ENCODE peak calls at places on chromosomes 7 and 10, in seven cellular contexts. G is tibial artery; D is spleen; R is CD4-positive, alpha-beta T cell; B is A549; U is heart left ventricle; X is foreskin fibroblast. Q is an unnamed sample.

GRCh38 chr7:82594665-82595064 is 151.1 kb upstream of the CACNA2D1 start:
- DNase-seq in B (no peak), G (no peak), X (no peak), D (no peak), U (no peak), R (no peak), Q (no peak)

GRCh38 chr10:5095687-5096086 is 1.5 kb downstream of the AKR1C3 start:
- DNase-seq in D (no peak), B (no peak), G (no peak), U (no peak), R (no peak), X (no peak), Q (no peak)

GRCh38 chr10:52172581-52172980 is 141.5 kb upstream of the DKK1 start:
- DNase-seq in D (no peak), R (no peak), B (no peak), X (no peak), G (no peak), U (no peak), Q (no peak)

GRCh38 chr7:50539725-50540124 is 25.5 kb downstream of the DDC start:
- DNase-seq in X (no peak), G (no peak), D (no peak), U (no peak), B (no peak), R (no peak), Q (no peak)

GRCh38 chr7:100875356-100875751 is 451 bp downstream of the SRRT start:
- DNase-seq in B (no peak), D (no peak), U (no peak), R (no peak), X (no peak), G (no peak), Q (no peak)

GRCh38 chr10:121683803-121684202 is 85.6 kb upstream of the FGFR2 start:
- DNase-seq in G (no peak), R (no peak), D (no peak), B (no peak), X (no peak), U (no peak), Q (peak)

GRCh38 chr7:150450491-150450992 is at the start of gene GIMAP8:
- DNase-seq in B (no peak), X (no peak), G (peak), D (peak), U (peak), R (peak), Q (no peak)

GRCh38 chr7:91083855-91084644 is 180.2 kb upstream of the FZD1 start:
- DNase-seq in G (peak), B (no peak), D (no peak), R (no peak), X (no peak), U (peak), Q (no peak)

GRCh38 chr10:63156236-63156635 is 23.1 kb downstream of the NRBF2 start:
- DNase-seq in G (no peak), U (no peak), X (no peak), D (no peak), R (no peak), B (no peak), Q (no peak)

GRCh38 chr7:82050792-82051191 is 280.9 kb upstream of the HGF start:
- DNase-seq in R (no peak), G (no peak), B (no peak), D (no peak), X (peak), U (no peak), Q (no peak)

GRCh38 chr7:55078465-55079372 is 59.9 kb downstream of the EGFR start:
- DNase-seq in B (no peak), G (no peak), R (no peak), X (no peak), U (no peak), D (no peak), Q (peak)

GRCh38 chr10:130352291-130352645 is 216.1 kb downstream of the GLRX3 start:
- DNase-seq in G (no peak), B (no peak), X (no peak), R (no peak), U (no peak), D (no peak), Q (no peak)

GRCh38 chr7:90173127-90173844 is 19.0 kb downstream of the STEAP1 start:
- DNase-seq in G (no peak), R (no peak), U (no peak), X (peak), B (no peak), D (no peak), Q (no peak)

GRCh38 chr10:14106828-14107227 is 223.9 kb downstream of the FRMD4A start:
- DNase-seq in U (no peak), R (no peak), D (no peak), X (no peak), G (no peak), B (no peak), Q (no peak)

GRCh38 chr7:150430465-150431085 is 19.9 kb upstream of the GIMAP8 start:
- DNase-seq in U (no peak), D (no peak), X (no peak), R (no peak), G (no peak), B (no peak), Q (no peak)

GRCh38 chr10:46060706-46061105 is 14.6 kb upstream of the MSMB start:
- DNase-seq in D (no peak), X (no peak), B (no peak), R (no peak), U (no peak), G (no peak), Q (no peak)

GRCh38 chr10:34969171-34969570 is 121.0 kb downstream of the CUL2 start:
- DNase-seq in U (no peak), D (peak), B (no peak), X (no peak), R (no peak), G (no peak), Q (no peak)

GRCh38 chr10:24202181-24202570 is 6.8 kb upstream of the KIAA1217 start:
- DNase-seq in U (no peak), G (no peak), B (no peak), X (no peak), D (no peak), R (no peak), Q (peak)

GRCh38 chr10:10661176-10661575 is 356.5 kb upstream of the CELF2 start:
- DNase-seq in B (no peak), U (no peak), G (no peak), R (no peak), D (no peak), X (no peak), Q (no peak)

GRCh38 chr7:98641646-98642489 is 24.8 kb downstream of the NPTX2 start:
- DNase-seq in X (no peak), D (peak), R (no peak), B (no peak), U (no peak), G (no peak), Q (peak)

GRCh38 chr10:67803588-67804394 is 34.2 kb downstream of the DNAJC12 start:
- DNase-seq in B (peak), D (no peak), U (no peak), G (no peak), R (no peak), X (no peak), Q (no peak)

GRCh38 chr7:130606161-130606560 is 62.4 kb downstream of the COPG2 start:
- DNase-seq in D (no peak), X (no peak), G (no peak), R (no peak), U (no peak), B (no peak), Q (no peak)

GRCh38 chr7:29038463-29038862 is 80.3 kb upstream of the TRIL start:
- DNase-seq in G (no peak), D (no peak), R (no peak), B (no peak), U (no peak), X (no peak), Q (no peak)

GRCh38 chr10:131233611-131234258 is 77.8 kb downstream of the TCERG1L start:
- DNase-seq in R (no peak), U (no peak), B (no peak), G (no peak), X (no peak), D (no peak), Q (no peak)

GRCh38 chr10:113680172-113681111 is 730 bp downstream of the CASP7 start:
- DNase-seq in D (peak), X (peak), R (no peak), U (peak), B (peak), G (peak), Q (peak)

GRCh38 chr7:157460721-157461120 is 123.9 kb downstream of the DNAJB6 start:
- DNase-seq in D (peak), X (no peak), B (no peak), R (no peak), U (no peak), G (no peak), Q (no peak)

GRCh38 chr7:30950197-30950596 is 13.6 kb upstream of the GHRHR start:
- DNase-seq in G (no peak), D (no peak), B (no peak), U (no peak), X (no peak), R (no peak), Q (no peak)

GRCh38 chr7:28293529-28293835 is 112.9 kb upstream of the JAZF1 start:
- DNase-seq in U (no peak), D (no peak), G (no peak), R (no peak), X (no peak), B (no peak), Q (no peak)

GRCh38 chr10:14184841-14185500 is 145.8 kb downstream of the FRMD4A start:
- DNase-seq in R (no peak), X (no peak), G (no peak), B (no peak), D (peak), U (no peak), Q (no peak)

GRCh38 chr10:126632705-126633104 is 37.8 kb downstream of the C10orf90 start:
- DNase-seq in R (no peak), D (no peak), X (no peak), B (no peak), G (no peak), U (no peak), Q (no peak)

GRCh38 chr7:3520206-3520605 is 219.2 kb downstream of the SDK1 start:
- DNase-seq in R (no peak), X (no peak), D (no peak), B (no peak), G (no peak), U (no peak), Q (no peak)

GRCh38 chr7:131000389-131000788 is 266.4 kb upstream of the KLF14 start:
- DNase-seq in G (no peak), U (no peak), B (no peak), R (no peak), X (no peak), D (no peak), Q (no peak)

GRCh38 chr10:36515313-36515712 is 610.1 kb upstream of the ANKRD30A start:
- DNase-seq in R (no peak), G (no peak), B (no peak), X (no peak), D (no peak), U (no peak), Q (no peak)

GRCh38 chr10:44385726-44386438 is 985 bp upstream of the CXCL12 start:
- DNase-seq in X (no peak), D (peak), G (peak), B (no peak), U (no peak), R (no peak), Q (peak)

GRCh38 chr10:18113881-18114280 is 26.3 kb upstream of the CACNB2 start:
- DNase-seq in G (no peak), U (no peak), B (no peak), R (no peak), X (no peak), D (no peak), Q (no peak)

GRCh38 chr10:119252051-119252465 is 44.7 kb downstream of the GRK5 start:
- DNase-seq in R (no peak), U (no peak), G (no peak), X (no peak), B (no peak), D (peak), Q (peak)
- TF ChIP-seq CTCF in R (no peak), U (peak), G (peak), X (no peak), B (no peak), D (no peak), Q (peak)

GRCh38 chr7:39125849-39126248 is 148.1 kb downstream of the POU6F2 start:
- DNase-seq in D (no peak), B (no peak), R (no peak), X (no peak), G (no peak), U (no peak), Q (no peak)

GRCh38 chr7:39130740-39131538 is 153.2 kb downstream of the POU6F2 start:
- DNase-seq in X (no peak), G (no peak), U (no peak), D (no peak), B (no peak), R (no peak), Q (no peak)

GRCh38 chr7:39132306-39132705 is 154.6 kb downstream of the POU6F2 start:
- DNase-seq in U (no peak), D (no peak), X (no peak), R (no peak), G (no peak), B (no peak), Q (no peak)

GRCh38 chr7:39130304-39130703 is 152.6 kb downstream of the POU6F2 start:
- DNase-seq in U (no peak), R (no peak), D (no peak), X (no peak), G (no peak), B (no peak), Q (no peak)

GRCh38 chr7:39127058-39127457 is 149.3 kb downstream of the POU6F2 start:
- DNase-seq in X (no peak), D (no peak), U (no peak), G (no peak), B (no peak), R (no peak), Q (no peak)
- TF ChIP-seq CTCF in X (no peak), D (no peak), U (no peak), G (no peak), B (no peak), R (no peak), Q (no peak)

GRCh38 chr10:116127296-116127695 is 145.7 kb downstream of the GFRA1 start:
- DNase-seq in G (no peak), D (no peak), R (no peak), X (no peak), U (no peak), B (no peak), Q (no peak)
- TF ChIP-seq CTCF in G (no peak), D (no peak), R (no peak), X (no peak), U (no peak), B (no peak), Q (no peak)

DNA sequence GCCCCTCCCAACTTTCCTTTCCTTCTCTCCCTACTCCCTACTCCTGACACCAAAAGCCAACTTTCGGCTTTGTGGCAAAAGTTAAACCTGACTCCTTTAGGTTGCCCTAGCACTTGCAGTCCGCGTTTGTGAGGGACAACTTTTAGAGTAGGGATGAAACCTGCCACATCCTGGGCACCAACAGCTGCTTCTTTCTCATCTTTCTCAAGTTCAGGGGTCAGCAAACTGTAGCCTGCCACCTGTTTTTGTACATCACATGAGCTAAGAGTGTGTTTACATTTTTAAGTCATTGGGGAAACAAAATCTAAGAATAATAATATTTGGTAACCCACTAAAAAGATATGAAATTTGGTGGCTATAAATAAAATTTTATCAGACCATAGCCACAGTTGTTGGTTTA is 660.6 kb downstream of the KCNMA1 start:
- DNase-seq in B (no peak), D (no peak), U (no peak), R (no peak), X (no peak), G (no peak), Q (no peak)
- TF ChIP-seq CTCF in B (no peak), D (no peak), U (no peak), R (no peak), X (no peak), G (no peak), Q (no peak)

DNA sequence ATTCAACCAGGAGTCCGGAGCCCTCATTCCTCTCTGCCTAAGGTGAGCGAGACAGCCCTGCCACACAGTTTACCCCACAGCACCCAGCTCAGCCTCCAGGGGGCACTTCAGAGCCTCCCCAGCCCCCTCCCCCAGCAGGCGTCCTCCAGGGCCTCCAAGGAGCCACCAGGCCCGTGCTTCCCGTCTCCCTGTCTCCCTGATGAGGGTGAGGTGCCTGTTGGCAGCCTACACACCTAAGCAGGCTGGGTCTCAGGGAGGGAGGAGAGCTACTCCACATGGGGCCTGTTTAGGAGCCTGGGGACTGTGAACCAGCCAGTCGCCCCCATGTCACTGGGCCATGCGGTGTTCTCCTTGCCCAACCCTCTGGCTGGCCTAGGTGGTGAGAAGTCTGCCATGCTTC is 28.9 kb upstream of the TRIM8 start:
- DNase-seq in R (no peak), B (no peak), G (no peak), D (no peak), U (no peak), X (no peak), Q (peak)
- TF ChIP-seq CTCF in R (no peak), B (no peak), G (no peak), D (no peak), U (no peak), X (peak), Q (peak)

GRCh38 chr7:41715000-41715399 is 12.1 kb upstream of the INHBA start:
- DNase-seq in D (no peak), X (no peak), U (no peak), R (no peak), B (no peak), G (no peak), Q (no peak)

GRCh38 chr7:41709621-41710020 is 6.7 kb upstream of the INHBA start:
- DNase-seq in X (peak), R (no peak), G (no peak), D (no peak), B (no peak), U (no peak), Q (no peak)

GRCh38 chr7:41708621-41709358 is 5.9 kb upstream of the INHBA start:
- DNase-seq in D (no peak), G (no peak), X (no peak), U (no peak), R (no peak), B (no peak), Q (no peak)

GRCh38 chr7:41710838-41711237 is 7.9 kb upstream of the INHBA start:
- DNase-seq in D (no peak), U (no peak), R (no peak), X (no peak), B (no peak), G (no peak), Q (no peak)

DNA sequence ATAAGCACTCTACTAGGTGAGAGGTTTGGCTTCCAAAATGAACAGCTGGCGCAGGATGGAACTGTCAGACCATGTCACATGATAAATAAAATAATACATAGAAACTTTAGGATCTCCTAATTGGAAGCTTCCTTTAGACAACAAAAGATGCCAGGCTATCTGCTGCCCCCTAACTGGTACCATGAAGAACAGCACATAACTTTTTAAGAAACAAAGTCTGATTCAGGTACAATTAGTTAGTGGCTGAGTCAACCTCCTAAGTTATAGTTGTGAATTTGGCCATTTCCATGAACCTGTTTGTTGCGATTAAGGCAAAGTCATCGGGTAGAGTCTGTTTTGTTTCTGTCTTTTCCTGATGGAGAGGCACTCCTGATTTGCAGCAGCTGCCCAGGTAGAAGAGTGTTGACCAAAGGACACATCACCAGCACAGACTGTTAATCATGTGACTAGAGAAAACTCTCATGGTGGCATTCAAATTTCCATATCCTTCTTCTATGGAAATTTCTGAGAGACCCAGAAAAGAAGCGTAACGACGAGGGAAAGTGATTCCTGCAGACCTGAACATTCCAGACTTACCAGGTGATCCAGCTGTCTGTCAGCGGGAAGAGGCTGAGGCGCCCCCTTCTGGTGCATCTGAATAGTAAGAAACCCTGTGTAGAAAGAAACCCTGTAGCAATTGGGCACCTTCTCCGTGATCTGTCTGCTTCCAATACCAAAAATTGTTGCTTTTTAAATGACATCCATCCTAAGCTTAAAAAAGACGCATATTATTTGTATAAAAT is 8.6 kb upstream of the INHBA start:
- DNase-seq in U (no peak), R (no peak), G (no peak), D (no peak), B (no peak), X (no peak), Q (peak)
- TF ChIP-seq CTCF in U (peak), R (no peak), G (peak), D (no peak), B (peak), X (peak), Q (peak)

GRCh38 chr7:17069146-17069545 is 187.4 kb upstream of the AGR3 start:
- DNase-seq in R (no peak), B (no peak), X (no peak), D (no peak), U (no peak), G (no peak), Q (no peak)

GRCh38 chr7:17075601-17076000 is 193.8 kb upstream of the AGR3 start:
- DNase-seq in R (no peak), G (no peak), B (no peak), X (no peak), U (no peak), D (no peak), Q (no peak)

GRCh38 chr7:17070117-17070750 is 188.5 kb upstream of the AGR3 start:
- DNase-seq in R (no peak), G (no peak), B (no peak), X (no peak), U (no peak), D (no peak), Q (no peak)

DNA sequence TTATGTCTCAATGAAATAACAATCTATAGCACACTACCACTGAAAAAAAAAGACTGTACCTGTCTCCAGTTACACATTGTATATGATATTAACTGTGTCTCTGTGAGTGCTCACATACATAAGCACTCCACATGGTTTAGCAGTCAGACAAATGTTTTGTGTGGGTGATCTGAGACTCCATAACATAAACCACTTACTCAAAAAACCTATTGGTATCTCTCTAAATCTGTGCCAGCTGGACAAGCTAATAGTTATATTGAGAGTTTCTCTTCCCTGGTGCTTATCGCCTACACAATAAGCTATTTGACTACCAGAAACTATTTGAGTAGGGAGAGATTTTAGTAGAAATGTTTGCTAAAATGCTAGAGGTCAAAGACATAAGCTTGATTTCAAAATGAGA is 190.1 kb upstream of the AGR3 start:
- DNase-seq in X (no peak), G (no peak), U (no peak), B (no peak), R (no peak), D (no peak), Q (no peak)
- TF ChIP-seq CTCF in X (no peak), G (no peak), U (no peak), B (no peak), R (no peak), D (no peak), Q (no peak)

Q was measured in nephron progenitor cell.